ENCODE peak calls at places on chromosomes 11 and 22, in four cellular contexts. O, F, N and V are unnamed samples.
A peak's percentile ranks its signal among the peaks of the same experiment; 100 is the strongest.

GRCh38 chr11:62444271-62444833 is 25.5 kb downstream of the SCGB1A1 start:
- DNase-seq in N (no peak), F (peak; percentile 68), O (no peak), V (no peak)

GRCh38 chr11:15911377-15912044 is 444.8 kb downstream of the SOX6 start:
- DNase-seq in O (no peak), N (no peak), F (no peak), V (no peak)

GRCh38 chr22:42214625-42215415 is 55.6 kb downstream of the TCF20 start:
- DNase-seq in F (peak; percentile 72), O (no peak), N (no peak), V (no peak)

GRCh38 chr22:43222281-43222680 is 35.3 kb upstream of the TTLL12 start:
- DNase-seq in F (no peak), N (no peak), O (no peak), V (no peak)

GRCh38 chr11:128522063-128522942 is 65.1 kb downstream of the ETS1 start:
- DNase-seq in N (peak; percentile 89), F (peak; percentile 87), O (peak; percentile 75), V (no peak)

GRCh38 chr11:15663778-15664218 is 549.1 kb downstream of the INSC start:
- DNase-seq in O (no peak), F (no peak), N (no peak), V (no peak)

GRCh38 chr11:134515081-134515960 is 103.3 kb upstream of the B3GAT1 start:
- DNase-seq in O (no peak), F (no peak), N (no peak), V (no peak)

GRCh38 chr11:88695701-88696414 is 358.3 kb upstream of the CTSC start:
- DNase-seq in N (no peak), F (no peak), O (no peak), V (no peak)

GRCh38 chr11:47337229-47337924 is 15.1 kb downstream of the MYBPC3 start:
- DNase-seq in N (peak; percentile 31), O (no peak), F (no peak), V (no peak)

GRCh38 chr22:38106814-38107578 is 3.5 kb downstream of the BAIAP2L2 start:
- DNase-seq in F (no peak), N (no peak), O (no peak), V (no peak)

GRCh38 chr22:37633693-37634504 is 5.6 kb upstream of the SH3BP1 start:
- DNase-seq in N (no peak), F (peak; percentile 79), O (no peak), V (no peak)

GRCh38 chr11:82105331-82105992 is 628.2 kb downstream of the FAM181B start:
- DNase-seq in O (no peak), N (no peak), F (no peak), V (no peak)

GRCh38 chr22:44862281-44862680 is 109.9 kb downstream of the ARHGAP8 start:
- DNase-seq in O (no peak), N (no peak), F (no peak), V (no peak)

GRCh38 chr22:39092111-39092867 is 4.8 kb upstream of the APOBEC3H start:
- DNase-seq in O (no peak), N (no peak), F (no peak), V (no peak)